ENCODE peak calls at places on chromosomes 5 and 9, in eight cellular contexts. One of them, this sample, is unnamed.

GRCh38 chr5:127066721-127067120 is 6.6 kb downstream of the C5orf63 start:
- DNase-seq in T-helper 2 cell: no peak
- DNase-seq in A172: no peak
- DNase-seq in stimulated activated CD8-positive, alpha-beta memory T cell treated with anti-CD3 and anti-CD28 coated beads, Interleukin-7, amount 100 ng/mL, for 48 hours: no peak
- DNase-seq in CD4-positive, alpha-beta memory T cell: no peak
- DNase-seq in epithelial cell of esophagus: no peak
- DNase-seq in NCI-H774: no peak
- DNase-seq in caudate nucleus: no peak
- DNase-seq in this sample: no peak

GRCh38 chr5:130400091-130400490 is 495.8 kb downstream of the CHSY3 start:
- DNase-seq in epithelial cell of esophagus: peak
- DNase-seq in stimulated activated CD8-positive, alpha-beta memory T cell treated with anti-CD3 and anti-CD28 coated beads, Interleukin-7, amount 100 ng/mL, for 48 hours: no peak
- DNase-seq in T-helper 2 cell: no peak
- DNase-seq in A172: peak
- DNase-seq in NCI-H774: no peak
- DNase-seq in CD4-positive, alpha-beta memory T cell: no peak
- DNase-seq in caudate nucleus: no peak
- DNase-seq in this sample: no peak

GRCh38 chr9:7739595-7739994 is 60.0 kb downstream of the DMAC1 start:
- DNase-seq in T-helper 2 cell: no peak
- DNase-seq in A172: no peak
- DNase-seq in caudate nucleus: no peak
- DNase-seq in stimulated activated CD8-positive, alpha-beta memory T cell treated with anti-CD3 and anti-CD28 coated beads, Interleukin-7, amount 100 ng/mL, for 48 hours: no peak
- DNase-seq in CD4-positive, alpha-beta memory T cell: no peak
- DNase-seq in epithelial cell of esophagus: no peak
- DNase-seq in NCI-H774: no peak
- DNase-seq in this sample: no peak

GRCh38 chr5:130323804-130324454 is 419.7 kb downstream of the CHSY3 start:
- DNase-seq in stimulated activated CD8-positive, alpha-beta memory T cell treated with anti-CD3 and anti-CD28 coated beads, Interleukin-7, amount 100 ng/mL, for 48 hours: no peak
- DNase-seq in CD4-positive, alpha-beta memory T cell: no peak
- DNase-seq in epithelial cell of esophagus: peak
- DNase-seq in NCI-H774: no peak
- DNase-seq in T-helper 2 cell: no peak
- DNase-seq in caudate nucleus: no peak
- DNase-seq in A172: peak
- DNase-seq in this sample: no peak

GRCh38 chr9:23743041-23743440 is 83.0 kb downstream of the ELAVL2 start:
- DNase-seq in stimulated activated CD8-positive, alpha-beta memory T cell treated with anti-CD3 and anti-CD28 coated beads, Interleukin-7, amount 100 ng/mL, for 48 hours: no peak
- DNase-seq in NCI-H774: no peak
- DNase-seq in epithelial cell of esophagus: no peak
- DNase-seq in T-helper 2 cell: no peak
- DNase-seq in CD4-positive, alpha-beta memory T cell: no peak
- DNase-seq in caudate nucleus: no peak
- DNase-seq in A172: no peak
- DNase-seq in this sample: no peak

GRCh38 chr9:88312517-88313103 is 75.6 kb upstream of the SPIN1 start:
- DNase-seq in CD4-positive, alpha-beta memory T cell: no peak
- DNase-seq in A172: no peak
- DNase-seq in epithelial cell of esophagus: no peak
- DNase-seq in T-helper 2 cell: no peak
- DNase-seq in caudate nucleus: no peak
- DNase-seq in NCI-H774: no peak
- DNase-seq in stimulated activated CD8-positive, alpha-beta memory T cell treated with anti-CD3 and anti-CD28 coated beads, Interleukin-7, amount 100 ng/mL, for 48 hours: no peak
- DNase-seq in this sample: no peak

GRCh38 chr5:177339107-177339638 is 12.3 kb downstream of the LMAN2 start:
- DNase-seq in NCI-H774: no peak
- DNase-seq in caudate nucleus: no peak
- DNase-seq in epithelial cell of esophagus: peak
- DNase-seq in CD4-positive, alpha-beta memory T cell: no peak
- DNase-seq in T-helper 2 cell: no peak
- DNase-seq in stimulated activated CD8-positive, alpha-beta memory T cell treated with anti-CD3 and anti-CD28 coated beads, Interleukin-7, amount 100 ng/mL, for 48 hours: no peak
- DNase-seq in A172: no peak
- DNase-seq in this sample: no peak

GRCh38 chr5:112276996-112277395 is 142.1 kb downstream of the EPB41L4A start:
- DNase-seq in epithelial cell of esophagus: no peak
- DNase-seq in stimulated activated CD8-positive, alpha-beta memory T cell treated with anti-CD3 and anti-CD28 coated beads, Interleukin-7, amount 100 ng/mL, for 48 hours: no peak
- DNase-seq in T-helper 2 cell: no peak
- DNase-seq in A172: no peak
- DNase-seq in caudate nucleus: peak
- DNase-seq in NCI-H774: no peak
- DNase-seq in CD4-positive, alpha-beta memory T cell: no peak
- DNase-seq in this sample: no peak

GRCh38 chr5:152097128-152097527 is 172.5 kb upstream of the GLRA1 start:
- DNase-seq in CD4-positive, alpha-beta memory T cell: no peak
- DNase-seq in stimulated activated CD8-positive, alpha-beta memory T cell treated with anti-CD3 and anti-CD28 coated beads, Interleukin-7, amount 100 ng/mL, for 48 hours: no peak
- DNase-seq in T-helper 2 cell: peak
- DNase-seq in NCI-H774: no peak
- DNase-seq in caudate nucleus: no peak
- DNase-seq in epithelial cell of esophagus: no peak
- DNase-seq in A172: no peak
- DNase-seq in this sample: no peak

GRCh38 chr5:141703133-141703561 is 21.1 kb upstream of the ARAP3 start:
- DNase-seq in NCI-H774: no peak
- DNase-seq in A172: no peak
- DNase-seq in stimulated activated CD8-positive, alpha-beta memory T cell treated with anti-CD3 and anti-CD28 coated beads, Interleukin-7, amount 100 ng/mL, for 48 hours: no peak
- DNase-seq in caudate nucleus: no peak
- DNase-seq in epithelial cell of esophagus: no peak
- DNase-seq in T-helper 2 cell: no peak
- DNase-seq in CD4-positive, alpha-beta memory T cell: no peak
- DNase-seq in this sample: no peak

GRCh38 chr9:2872307-2872940 is 28.5 kb upstream of the PUM3 start:
- DNase-seq in epithelial cell of esophagus: peak
- DNase-seq in T-helper 2 cell: peak
- DNase-seq in caudate nucleus: no peak
- DNase-seq in A172: no peak
- DNase-seq in NCI-H774: peak
- DNase-seq in stimulated activated CD8-positive, alpha-beta memory T cell treated with anti-CD3 and anti-CD28 coated beads, Interleukin-7, amount 100 ng/mL, for 48 hours: no peak
- DNase-seq in CD4-positive, alpha-beta memory T cell: no peak
- DNase-seq in this sample: no peak

GRCh38 chr5:149195337-149195887 is 54.1 kb downstream of the ABLIM3 start:
- DNase-seq in A172: no peak
- DNase-seq in CD4-positive, alpha-beta memory T cell: no peak
- DNase-seq in NCI-H774: no peak
- DNase-seq in epithelial cell of esophagus: no peak
- DNase-seq in T-helper 2 cell: no peak
- DNase-seq in caudate nucleus: no peak
- DNase-seq in stimulated activated CD8-positive, alpha-beta memory T cell treated with anti-CD3 and anti-CD28 coated beads, Interleukin-7, amount 100 ng/mL, for 48 hours: no peak
- DNase-seq in this sample: no peak

GRCh38 chr5:172284275-172284971 is 859 bp upstream of the UBTD2 start:
- DNase-seq in NCI-H774: no peak
- DNase-seq in T-helper 2 cell: no peak
- DNase-seq in epithelial cell of esophagus: no peak
- DNase-seq in A172: peak
- DNase-seq in stimulated activated CD8-positive, alpha-beta memory T cell treated with anti-CD3 and anti-CD28 coated beads, Interleukin-7, amount 100 ng/mL, for 48 hours: no peak
- DNase-seq in CD4-positive, alpha-beta memory T cell: no peak
- DNase-seq in caudate nucleus: no peak
- DNase-seq in this sample: no peak

GRCh38 chr5:172855597-172856292 is 21.7 kb downstream of the ERGIC1 start:
- DNase-seq in NCI-H774: no peak
- DNase-seq in stimulated activated CD8-positive, alpha-beta memory T cell treated with anti-CD3 and anti-CD28 coated beads, Interleukin-7, amount 100 ng/mL, for 48 hours: no peak
- DNase-seq in T-helper 2 cell: no peak
- DNase-seq in CD4-positive, alpha-beta memory T cell: no peak
- DNase-seq in caudate nucleus: no peak
- DNase-seq in A172: no peak
- DNase-seq in epithelial cell of esophagus: no peak
- DNase-seq in this sample: no peak

GRCh38 chr5:135154197-135154596 is 120.2 kb upstream of the PITX1 start:
- DNase-seq in A172: no peak
- DNase-seq in epithelial cell of esophagus: peak
- DNase-seq in stimulated activated CD8-positive, alpha-beta memory T cell treated with anti-CD3 and anti-CD28 coated beads, Interleukin-7, amount 100 ng/mL, for 48 hours: no peak
- DNase-seq in NCI-H774: no peak
- DNase-seq in CD4-positive, alpha-beta memory T cell: no peak
- DNase-seq in caudate nucleus: no peak
- DNase-seq in T-helper 2 cell: no peak
- DNase-seq in this sample: no peak

GRCh38 chr5:51275428-51275827 is 107.8 kb upstream of the ISL1 start:
- DNase-seq in NCI-H774: no peak
- DNase-seq in stimulated activated CD8-positive, alpha-beta memory T cell treated with anti-CD3 and anti-CD28 coated beads, Interleukin-7, amount 100 ng/mL, for 48 hours: no peak
- DNase-seq in T-helper 2 cell: no peak
- DNase-seq in CD4-positive, alpha-beta memory T cell: no peak
- DNase-seq in caudate nucleus: no peak
- DNase-seq in epithelial cell of esophagus: no peak
- DNase-seq in A172: no peak
- DNase-seq in this sample: no peak

GRCh38 chr9:16825971-16826370 is 44.5 kb downstream of the BNC2 start:
- DNase-seq in epithelial cell of esophagus: no peak
- DNase-seq in A172: peak
- DNase-seq in CD4-positive, alpha-beta memory T cell: no peak
- DNase-seq in stimulated activated CD8-positive, alpha-beta memory T cell treated with anti-CD3 and anti-CD28 coated beads, Interleukin-7, amount 100 ng/mL, for 48 hours: no peak
- DNase-seq in T-helper 2 cell: no peak
- DNase-seq in caudate nucleus: no peak
- DNase-seq in NCI-H774: no peak
- DNase-seq in this sample: no peak

GRCh38 chr9:92754091-92754740 is 10.4 kb downstream of the BICD2 start:
- DNase-seq in caudate nucleus: peak
- DNase-seq in stimulated activated CD8-positive, alpha-beta memory T cell treated with anti-CD3 and anti-CD28 coated beads, Interleukin-7, amount 100 ng/mL, for 48 hours: no peak
- DNase-seq in NCI-H774: no peak
- DNase-seq in T-helper 2 cell: no peak
- DNase-seq in A172: no peak
- DNase-seq in epithelial cell of esophagus: no peak
- DNase-seq in CD4-positive, alpha-beta memory T cell: no peak
- DNase-seq in this sample: no peak

GRCh38 chr5:59206132-59206581 is 623.3 kb downstream of the RAB3C start:
- DNase-seq in stimulated activated CD8-positive, alpha-beta memory T cell treated with anti-CD3 and anti-CD28 coated beads, Interleukin-7, amount 100 ng/mL, for 48 hours: no peak
- DNase-seq in epithelial cell of esophagus: peak
- DNase-seq in T-helper 2 cell: no peak
- DNase-seq in A172: peak
- DNase-seq in CD4-positive, alpha-beta memory T cell: no peak
- DNase-seq in NCI-H774: no peak
- DNase-seq in caudate nucleus: no peak
- DNase-seq in this sample: no peak

GRCh38 chr5:2130361-2130760 is 247.6 kb upstream of the IRX4 start:
- DNase-seq in CD4-positive, alpha-beta memory T cell: no peak
- DNase-seq in A172: no peak
- DNase-seq in stimulated activated CD8-positive, alpha-beta memory T cell treated with anti-CD3 and anti-CD28 coated beads, Interleukin-7, amount 100 ng/mL, for 48 hours: no peak
- DNase-seq in caudate nucleus: no peak
- DNase-seq in epithelial cell of esophagus: no peak
- DNase-seq in NCI-H774: no peak
- DNase-seq in T-helper 2 cell: no peak
- DNase-seq in this sample: no peak

GRCh38 chr9:111661802-111662491 is 542 bp downstream of the GNG10 start:
- DNase-seq in stimulated activated CD8-positive, alpha-beta memory T cell treated with anti-CD3 and anti-CD28 coated beads, Interleukin-7, amount 100 ng/mL, for 48 hours: peak
- DNase-seq in T-helper 2 cell: peak
- DNase-seq in caudate nucleus: peak
- DNase-seq in NCI-H774: no peak
- DNase-seq in epithelial cell of esophagus: peak
- DNase-seq in CD4-positive, alpha-beta memory T cell: peak
- DNase-seq in A172: peak
- DNase-seq in this sample: peak

GRCh38 chr5:95989283-95990048 is 27.8 kb upstream of the ELL2 start:
- DNase-seq in epithelial cell of esophagus: no peak
- DNase-seq in A172: no peak
- DNase-seq in stimulated activated CD8-positive, alpha-beta memory T cell treated with anti-CD3 and anti-CD28 coated beads, Interleukin-7, amount 100 ng/mL, for 48 hours: no peak
- DNase-seq in caudate nucleus: no peak
- DNase-seq in T-helper 2 cell: no peak
- DNase-seq in CD4-positive, alpha-beta memory T cell: no peak
- DNase-seq in NCI-H774: peak
- DNase-seq in this sample: no peak

GRCh38 chr5:6859001-6859400 is 145.8 kb downstream of the TENT4A start:
- DNase-seq in epithelial cell of esophagus: no peak
- DNase-seq in caudate nucleus: no peak
- DNase-seq in T-helper 2 cell: no peak
- DNase-seq in stimulated activated CD8-positive, alpha-beta memory T cell treated with anti-CD3 and anti-CD28 coated beads, Interleukin-7, amount 100 ng/mL, for 48 hours: no peak
- DNase-seq in NCI-H774: no peak
- DNase-seq in A172: no peak
- DNase-seq in CD4-positive, alpha-beta memory T cell: no peak
- DNase-seq in this sample: no peak

GRCh38 chr5:169566202-169566601 is 17.4 kb upstream of the SPDL1 start:
- DNase-seq in CD4-positive, alpha-beta memory T cell: no peak
- DNase-seq in epithelial cell of esophagus: no peak
- DNase-seq in caudate nucleus: no peak
- DNase-seq in stimulated activated CD8-positive, alpha-beta memory T cell treated with anti-CD3 and anti-CD28 coated beads, Interleukin-7, amount 100 ng/mL, for 48 hours: no peak
- DNase-seq in NCI-H774: no peak
- DNase-seq in A172: no peak
- DNase-seq in T-helper 2 cell: no peak
- DNase-seq in this sample: no peak